ENCODE peak calls at places on chromosome 14, in ten cellular contexts. Z is uterus, A is tibial nerve, P is heart left ventricle, X is stomach, N is breast epithelium, T is body of pancreas, G is sigmoid colon, H is testis, U is A549. V is an unnamed sample.
A peak's percentile ranks its signal among the peaks of the same experiment; 100 is the strongest.

GRCh38 chr14:31208546-31209424 is 1.2 kb upstream of the HECTD1 start:
- DNase-seq in G (no peak), Z (no peak), T (no peak), A (no peak), U (no peak), X (no peak), N (no peak), H (peak; percentile 17), P (no peak), V (no peak)

GRCh38 chr14:73757876-73758391 is 43.8 kb upstream of the PNMA1 start:
- DNase-seq in G (peak; percentile 70), T (no peak), H (no peak), Z (no peak), N (no peak), U (no peak), P (no peak), A (no peak), X (no peak), V (peak; percentile 40)

GRCh38 chr14:61222388-61222787 is 58.8 kb downstream of the TMEM30B start:
- DNase-seq in P (no peak), A (no peak), N (no peak), Z (no peak), G (no peak), T (no peak), X (no peak), U (no peak), H (no peak), V (no peak)

GRCh38 chr14:100222219-100223093 is 16.5 kb upstream of the YY1 start:
- DNase-seq in A (no peak), H (no peak), G (no peak), X (no peak), Z (no peak), N (no peak), T (no peak), U (no peak), P (no peak), V (no peak)

GRCh38 chr14:54509546-54510501 is at the start of gene CGRRF1:
- DNase-seq in N (peak; percentile 95), X (peak; percentile 98), T (peak; percentile 98), Z (peak; percentile 98), U (peak; percentile 94), G (peak; percentile 99), P (peak; percentile 99), A (peak; percentile 98), H (peak; percentile 99), V (peak; percentile 99)

GRCh38 chr14:97301931-97302559 is 504.9 kb downstream of the VRK1 start:
- DNase-seq in U (no peak), X (no peak), N (no peak), Z (no peak), A (no peak), G (no peak), T (no peak), P (no peak), H (no peak), V (no peak)

GRCh38 chr14:75295061-75295461 is 16.4 kb downstream of the FOS start:
- DNase-seq in X (peak; percentile 69), Z (peak; percentile 65), N (peak; percentile 41), U (peak; percentile 81), P (peak; percentile 71), A (peak; percentile 67), H (peak; percentile 81), G (peak; percentile 88), T (peak; percentile 64), V (peak; percentile 72)

GRCh38 chr14:61565836-61566536 is 129.3 kb upstream of the HIF1A start:
- DNase-seq in T (no peak), Z (no peak), X (no peak), P (no peak), G (no peak), N (no peak), A (no peak), H (no peak), U (no peak), V (no peak)

GRCh38 chr14:55585854-55586253 is 5.8 kb downstream of the KTN1 start:
- DNase-seq in Z (no peak), U (no peak), G (no peak), N (no peak), H (no peak), X (no peak), A (no peak), P (no peak), T (no peak), V (no peak)

GRCh38 chr14:75433631-75434556 is 6.1 kb downstream of the JDP2 start:
- DNase-seq in P (no peak), G (no peak), T (no peak), H (no peak), Z (no peak), N (no peak), X (no peak), A (no peak), U (no peak), V (no peak)

GRCh38 chr14:88951370-88951769 is 126.9 kb downstream of the TTC8 start:
- DNase-seq in T (no peak), H (no peak), G (no peak), P (no peak), X (no peak), A (no peak), U (no peak), Z (no peak), N (no peak), V (no peak)

GRCh38 chr14:29687071-29687765 is 240.4 kb downstream of the PRKD1 start:
- DNase-seq in G (no peak), T (no peak), A (no peak), Z (no peak), X (no peak), H (no peak), P (no peak), U (no peak), N (no peak), V (peak; percentile 35)

GRCh38 chr14:101077511-101078074 is 174.1 kb upstream of the RTL1 start:
- DNase-seq in Z (no peak), U (no peak), H (peak; percentile 17), X (peak; percentile 13), G (peak; percentile 57), N (peak; percentile 16), P (no peak), T (no peak), A (no peak), V (peak; percentile 46)

GRCh38 chr14:92458136-92458958 is 55.2 kb upstream of the RIN3 start:
- DNase-seq in A (no peak), G (no peak), T (no peak), N (no peak), Z (no peak), U (no peak), X (no peak), H (no peak), P (no peak), V (no peak)

GRCh38 chr14:92458959-92459478 is 54.6 kb upstream of the RIN3 start:
- DNase-seq in T (no peak), X (no peak), N (peak; percentile 3), P (no peak), U (no peak), H (peak; percentile 8), Z (no peak), G (no peak), A (no peak), V (no peak)

GRCh38 chr14:92460541-92460915 is 53.1 kb upstream of the RIN3 start:
- DNase-seq in H (peak; percentile 6), Z (no peak), P (no peak), A (no peak), X (peak; percentile 8), T (no peak), N (no peak), G (peak; percentile 35), U (no peak), V (no peak)

GRCh38 chr14:92460916-92461579 is 52.5 kb upstream of the RIN3 start:
- DNase-seq in U (no peak), Z (no peak), A (no peak), H (peak; percentile 17), T (no peak), P (peak; percentile 44), G (peak; percentile 68), X (peak; percentile 24), N (no peak), V (no peak)

GRCh38 chr14:92459479-92460421 is 53.8 kb upstream of the RIN3 start:
- DNase-seq in Z (no peak), A (no peak), U (no peak), P (peak; percentile 76), T (no peak), H (peak; percentile 9), G (no peak), X (no peak), N (peak; percentile 11), V (no peak)
- TF ChIP-seq CTCF in Z (no peak), A (no peak), U (no peak), P (peak; percentile 11), T (no peak), H (peak; percentile 4), G (no peak), X (no peak), N (no peak), V (no peak)

GRCh38 chr14:20386276-20386855 is 26.9 kb downstream of the TEP1 start:
- DNase-seq in A (no peak), N (no peak), U (no peak), P (no peak), X (no peak), G (no peak), Z (no peak), H (no peak), T (no peak), V (no peak)
- TF ChIP-seq POLR2A in A (no peak), N (no peak), U (no peak), P (no peak), X (no peak), G (no peak), Z (no peak), H (no peak), T (no peak), V (no peak)

GRCh38 chr14:90599748-90600507 is 203.1 kb downstream of the CALM1 start:
- DNase-seq in G (peak; percentile 53), U (no peak), A (no peak), X (no peak), N (peak; percentile 35), T (no peak), P (no peak), H (peak; percentile 57), Z (no peak), V (no peak)
- TF ChIP-seq CTCF in G (no peak), U (no peak), A (no peak), X (no peak), N (peak; percentile 50), T (peak; percentile 47), P (no peak), H (no peak), Z (no peak), V (no peak)

GRCh38 chr14:22380511-22381455 is 208.2 kb downstream of the DAD1 start:
- DNase-seq in T (no peak), P (no peak), G (no peak), N (no peak), X (no peak), U (no peak), H (no peak), Z (no peak), A (no peak), V (no peak)

GRCh38 chr14:22378181-22378580 is 210.8 kb downstream of the DAD1 start:
- DNase-seq in U (no peak), G (no peak), T (no peak), N (no peak), X (no peak), Z (no peak), P (no peak), A (no peak), H (no peak), V (no peak)

GRCh38 chr14:22370084-22370847 is 218.8 kb downstream of the DAD1 start:
- DNase-seq in A (no peak), N (peak; percentile 56), H (no peak), Z (no peak), U (no peak), G (no peak), T (no peak), P (peak; percentile 61), X (peak; percentile 79), V (no peak)

GRCh38 chr14:22379727-22380126 is 209.3 kb downstream of the DAD1 start:
- DNase-seq in P (no peak), T (no peak), G (no peak), X (no peak), H (no peak), Z (no peak), N (no peak), U (no peak), A (no peak), V (no peak)

GRCh38 chr14:22375321-22375930 is 213.6 kb downstream of the DAD1 start:
- DNase-seq in A (peak; percentile 32), H (no peak), U (peak; percentile 21), T (no peak), X (no peak), Z (no peak), G (no peak), P (no peak), N (no peak), V (no peak)
- TF ChIP-seq POLR2A in A (no peak), H (no peak), U (no peak), T (no peak), X (no peak), Z (no peak), G (no peak), P (no peak), N (no peak), V (no peak)